ENCODE peak calls at places on chromosome 12, in six cellular contexts. U is EL, K is body of pancreas, T is WTC11, F is RPMI7951, E is H7. Z is an unnamed sample.

GRCh38 chr12:65628061-65628460 is 196.2 kb upstream of the HMGA2 start:
- DNase-seq in U (no peak), K (no peak), T (no peak), F (no peak), E (no peak), Z (no peak)

GRCh38 chr12:46185686-46186085 is 83.2 kb downstream of the SLC38A1 start:
- DNase-seq in U (no peak), K (no peak), T (no peak), F (no peak), E (no peak), Z (no peak)

GRCh38 chr12:47882796-47883546 is 21.8 kb downstream of the VDR start:
- DNase-seq in U (peak; percentile 18), K (no peak), T (no peak), F (peak; percentile 70), E (no peak), Z (no peak)

GRCh38 chr12:67747869-67748760 is 99.6 kb downstream of the DYRK2 start:
- DNase-seq in U (peak; percentile 74), K (peak; percentile 88), T (no peak), F (peak; percentile 82), E (no peak), Z (peak; percentile 29)

GRCh38 chr12:89782807-89783206 is 74.2 kb upstream of the ATP2B1 start:
- DNase-seq in U (no peak), K (no peak), T (no peak), F (no peak), E (no peak), Z (no peak)

GRCh38 chr12:31267966-31268365 is 58.0 kb downstream of the SINHCAF start:
- DNase-seq in U (no peak), K (no peak), T (no peak), F (no peak), E (no peak), Z (no peak)

GRCh38 chr12:19894049-19894448 is 454.8 kb downstream of the AEBP2 start:
- DNase-seq in U (peak; percentile 41), K (no peak), T (no peak), F (peak; percentile 22), E (no peak), Z (peak; percentile 52)

GRCh38 chr12:69633061-69633460 is 22.4 kb upstream of the LRRC10 start:
- DNase-seq in U (no peak), K (no peak), T (no peak), F (no peak), E (peak; percentile 48), Z (no peak)

GRCh38 chr12:104006929-104007328 is 41.3 kb downstream of the TDG start:
- DNase-seq in U (peak; percentile 75), K (no peak), T (no peak), F (peak; percentile 37), E (no peak), Z (no peak)

GRCh38 chr12:120230326-120230973 is 29.5 kb upstream of the RPLP0 start:
- DNase-seq in U (peak; percentile 98), K (peak; percentile 58), T (peak; percentile 88), F (peak; percentile 96), E (peak; percentile 94), Z (peak; percentile 82)

GRCh38 chr12:52014567-52015392 is 8.0 kb downstream of the TAMALIN start:
- DNase-seq in U (no peak), K (no peak), T (peak; percentile 69), F (no peak), E (no peak), Z (no peak)

GRCh38 chr12:66638666-66639065 is 40.2 kb downstream of the GRIP1 start:
- DNase-seq in U (no peak), K (no peak), T (no peak), F (no peak), E (no peak), Z (no peak)

GRCh38 chr12:132827763-132828703 is 636 bp downstream of the GOLGA3 start:
- DNase-seq in U (peak; percentile 63), K (peak; percentile 36), T (no peak), F (peak; percentile 65), E (peak; percentile 68), Z (peak; percentile 51)

GRCh38 chr12:116333402-116333801 is 55.9 kb upstream of the MED13L start:
- DNase-seq in U (no peak), K (no peak), T (no peak), F (no peak), E (no peak), Z (no peak)

GRCh38 chr12:66877886-66878285 is 199.0 kb upstream of the GRIP1 start:
- DNase-seq in U (no peak), K (no peak), T (no peak), F (no peak), E (no peak), Z (no peak)

GRCh38 chr12:6968426-6968825 is 2.0 kb downstream of the PHB2 start:
- DNase-seq in U (no peak), K (no peak), T (no peak), F (no peak), E (no peak), Z (no peak)

GRCh38 chr12:113048716-113049127 is 7.8 kb upstream of the DTX1 start:
- DNase-seq in U (peak; percentile 62), K (peak; percentile 68), T (peak; percentile 51), F (peak; percentile 57), E (peak; percentile 78), Z (peak; percentile 45)

GRCh38 chr12:107079172-107080011 is 14.0 kb downstream of the CRY1 start:
- DNase-seq in U (peak; percentile 39), K (no peak), T (no peak), F (peak; percentile 26), E (peak; percentile 7), Z (no peak)

GRCh38 chr12:29655861-29656260 is 127.9 kb downstream of the TMTC1 start:
- DNase-seq in U (no peak), K (no peak), T (no peak), F (no peak), E (no peak), Z (no peak)

GRCh38 chr12:95218852-95219171 is 1.2 kb downstream of the VEZT start:
- DNase-seq in U (peak; percentile 20), K (peak; percentile 47), T (no peak), F (no peak), E (no peak), Z (no peak)

GRCh38 chr12:120710805-120711296 is 593 bp downstream of the UNC119B start:
- DNase-seq in U (no peak), K (peak; percentile 38), T (peak; percentile 45), F (no peak), E (peak; percentile 79), Z (no peak)

GRCh38 chr12:124653169-124653931 is 85.9 kb upstream of the NCOR2 start:
- DNase-seq in U (no peak), K (no peak), T (no peak), F (no peak), E (peak; percentile 59), Z (no peak)

GRCh38 chr12:102691773-102692555 is 211.6 kb upstream of the IGF1 start:
- DNase-seq in U (no peak), K (no peak), T (no peak), F (no peak), E (no peak), Z (no peak)

GRCh38 chr12:2248087-2248900 is 195.5 kb downstream of the CACNA1C start:
- DNase-seq in U (peak; percentile 71), K (no peak), T (no peak), F (peak; percentile 64), E (no peak), Z (no peak)

GRCh38 chr12:78698747-78699146 is 165.8 kb upstream of the SYT1 start:
- DNase-seq in U (peak; percentile 58), K (no peak), T (no peak), F (peak; percentile 37), E (no peak), Z (no peak)

GRCh38 chr12:117387832-117388231 is 26.4 kb upstream of the NOS1 start:
- DNase-seq in U (no peak), K (no peak), T (no peak), F (no peak), E (no peak), Z (no peak)

GRCh38 chr12:121858662-121859572 is at the start of gene HPD:
- DNase-seq in U (peak; percentile 88), K (peak; percentile 81), T (peak; percentile 18), F (peak; percentile 68), E (peak; percentile 73), Z (peak; percentile 61)

GRCh38 chr12:78928200-78929074 is 63.9 kb downstream of the SYT1 start:
- DNase-seq in U (peak; percentile 44), K (no peak), T (no peak), F (peak; percentile 83), E (no peak), Z (peak; percentile 21)

GRCh38 chr12:104049278-104050257 is at the start of gene GLT8D2:
- DNase-seq in U (peak; percentile 78), K (peak; percentile 53), T (peak; percentile 70), F (peak; percentile 83), E (peak; percentile 58), Z (peak; percentile 64)

GRCh38 chr12:44511289-44511688 is 364.8 kb downstream of the NELL2 start:
- DNase-seq in U (no peak), K (no peak), T (no peak), F (no peak), E (no peak), Z (no peak)